ENCODE peak calls at places on chromosomes 4 and X, in four cellular contexts. G is testis, C is suprapubic skin, V is adrenal gland. U is an unnamed sample.

GRCh38 chr4:40908702-40909362 is 159.1 kb downstream of the NSUN7 start:
- DNase-seq in G (peak; percentile 82), C (no peak), V (peak; percentile 66), U (peak; percentile 57)

GRCh38 chrX:23668335-23668734 is 1.0 kb downstream of the PRDX4 start:
- DNase-seq in G (no peak), C (no peak), V (no peak), U (no peak)

GRCh38 chr4:3712112-3712805 is 53.9 kb upstream of the ADRA2C start:
- DNase-seq in G (no peak), C (no peak), V (no peak), U (no peak)

GRCh38 chr4:148946271-148946670 is 504.1 kb upstream of the NR3C2 start:
- DNase-seq in G (no peak), C (no peak), V (no peak), U (no peak)

GRCh38 chr4:120286813-120287212 is 220.2 kb upstream of the MAD2L1 start:
- DNase-seq in G (no peak), C (no peak), V (no peak), U (no peak)

GRCh38 chr4:30904161-30904560 is 184.0 kb downstream of the PCDH7 start:
- DNase-seq in G (no peak), C (no peak), V (no peak), U (no peak)

GRCh38 chr4:114599231-114600065 is 841 bp downstream of the UGT8 start:
- DNase-seq in G (peak; percentile 48), C (no peak), V (no peak), U (no peak)

GRCh38 chrX:93422693-93423092 is 250.7 kb downstream of the NAP1L3 start:
- DNase-seq in G (peak; percentile 19), C (no peak), V (peak; percentile 14), U (no peak)

GRCh38 chrX:13697440-13697839 is 8.5 kb downstream of the RAB9A start:
- DNase-seq in G (no peak), C (no peak), V (no peak), U (no peak)

GRCh38 chrX:19875051-19875432 is 12.4 kb downstream of the SH3KBP1 start:
- DNase-seq in G (no peak), C (no peak), V (no peak), U (no peak)

GRCh38 chr4:133623847-133624246 is 474.8 kb downstream of the PCDH10 start:
- DNase-seq in G (no peak), C (no peak), V (no peak), U (no peak)

GRCh38 chrX:78321809-78322208 is 5.6 kb downstream of the CYSLTR1 start:
- DNase-seq in G (peak; percentile 17), C (no peak), V (peak; percentile 32), U (no peak)

GRCh38 chr4:8653326-8654000 is 60.9 kb downstream of the CPZ start:
- DNase-seq in G (no peak), C (peak; percentile 75), V (no peak), U (no peak)

GRCh38 chr4:158129649-158130048 is 43.2 kb downstream of the GASK1B start:
- DNase-seq in G (no peak), C (no peak), V (no peak), U (no peak)

GRCh38 chr4:78288327-78288726 is 231.2 kb downstream of the FRAS1 start:
- DNase-seq in G (no peak), C (no peak), V (no peak), U (no peak)

GRCh38 chr4:55549888-55550287 is 3.2 kb upstream of the CLOCK start:
- DNase-seq in G (no peak), C (no peak), V (no peak), U (no peak)

GRCh38 chrX:39682778-39683177 is 415.0 kb downstream of the BCOR start:
- DNase-seq in G (no peak), C (no peak), V (no peak), U (no peak)

GRCh38 chrX:53445977-53446376 is 11.8 kb upstream of the HSD17B10 start:
- DNase-seq in G (peak; percentile 37), C (no peak), V (peak; percentile 57), U (no peak)

GRCh38 chrX:50814701-50815476 is 895 bp upstream of the SHROOM4 start:
- DNase-seq in G (peak; percentile 10), C (no peak), V (no peak), U (no peak)

GRCh38 chrX:14899607-14900006 is 26.4 kb downstream of the MOSPD2 start:
- DNase-seq in G (no peak), C (no peak), V (no peak), U (no peak)

GRCh38 chr4:24433515-24434192 is 150.7 kb downstream of the DHX15 start:
- DNase-seq in G (no peak), C (no peak), V (no peak), U (no peak)

GRCh38 chrX:53265771-53266170 is 15.6 kb downstream of the IQSEC2 start:
- DNase-seq in G (no peak), C (no peak), V (no peak), U (no peak)

GRCh38 chr4:64230709-64231310 is 178.4 kb downstream of the TECRL start:
- DNase-seq in G (peak; percentile 15), C (no peak), V (no peak), U (no peak)

GRCh38 chr4:96175871-96176270 is 336.0 kb downstream of the PDHA2 start:
- DNase-seq in G (no peak), C (no peak), V (no peak), U (no peak)

GRCh38 chrX:154738013-154738738 is 12.7 kb downstream of the GAB3 start:
- DNase-seq in G (peak; percentile 44), C (no peak), V (peak; percentile 69), U (peak; percentile 67)

GRCh38 chrX:154732421-154733071 is 18.3 kb downstream of the GAB3 start:
- DNase-seq in G (no peak), C (no peak), V (no peak), U (no peak)

GRCh38 chrX:154734101-154734781 is 16.6 kb downstream of the GAB3 start:
- DNase-seq in G (peak; percentile 70), C (no peak), V (peak; percentile 31), U (peak; percentile 37)

GRCh38 chrX:154733072-154733425 is 17.8 kb downstream of the GAB3 start:
- DNase-seq in G (no peak), C (no peak), V (no peak), U (no peak)

GRCh38 chrX:154735695-154736393 is 15.0 kb downstream of the GAB3 start:
- DNase-seq in G (peak; percentile 71), C (no peak), V (peak; percentile 48), U (peak; percentile 62)
- H3K4me1 ChIP-seq in G (peaks cover 23% of the 10 kb centered on the region), C (peaks cover 26% of the 10 kb centered on the region), V (peaks cover 44% of the 10 kb centered on the region), U (no peaks in the 10 kb centered on the region)

DNA sequence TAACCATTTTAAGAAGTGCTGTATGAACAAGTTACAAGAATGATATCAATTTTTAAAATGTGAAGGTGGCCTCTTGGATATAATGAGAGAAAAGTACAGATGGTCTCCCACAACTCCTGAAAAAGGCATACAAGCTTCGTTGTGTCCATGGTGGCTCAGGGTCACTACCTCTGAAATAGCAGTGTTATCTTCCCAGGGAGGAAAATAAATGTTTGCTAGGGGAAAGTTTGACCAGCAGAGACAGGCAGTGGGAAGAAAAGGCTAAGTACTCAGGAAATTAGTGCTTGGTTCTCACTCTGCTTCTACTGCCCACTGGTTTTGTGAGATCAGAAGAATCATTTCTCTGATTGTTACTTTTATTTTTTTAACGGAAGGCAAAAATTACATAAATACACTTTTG is 39.4 kb downstream of the PPP1R2C start:
- DNase-seq in G (no peak), C (no peak), V (no peak), U (no peak)
- H3K4me3 ChIP-seq in G (no peak overlapping the region), C (no peak overlapping the region), V (no peak overlapping the region), U (no peak overlapping the region)

DNA sequence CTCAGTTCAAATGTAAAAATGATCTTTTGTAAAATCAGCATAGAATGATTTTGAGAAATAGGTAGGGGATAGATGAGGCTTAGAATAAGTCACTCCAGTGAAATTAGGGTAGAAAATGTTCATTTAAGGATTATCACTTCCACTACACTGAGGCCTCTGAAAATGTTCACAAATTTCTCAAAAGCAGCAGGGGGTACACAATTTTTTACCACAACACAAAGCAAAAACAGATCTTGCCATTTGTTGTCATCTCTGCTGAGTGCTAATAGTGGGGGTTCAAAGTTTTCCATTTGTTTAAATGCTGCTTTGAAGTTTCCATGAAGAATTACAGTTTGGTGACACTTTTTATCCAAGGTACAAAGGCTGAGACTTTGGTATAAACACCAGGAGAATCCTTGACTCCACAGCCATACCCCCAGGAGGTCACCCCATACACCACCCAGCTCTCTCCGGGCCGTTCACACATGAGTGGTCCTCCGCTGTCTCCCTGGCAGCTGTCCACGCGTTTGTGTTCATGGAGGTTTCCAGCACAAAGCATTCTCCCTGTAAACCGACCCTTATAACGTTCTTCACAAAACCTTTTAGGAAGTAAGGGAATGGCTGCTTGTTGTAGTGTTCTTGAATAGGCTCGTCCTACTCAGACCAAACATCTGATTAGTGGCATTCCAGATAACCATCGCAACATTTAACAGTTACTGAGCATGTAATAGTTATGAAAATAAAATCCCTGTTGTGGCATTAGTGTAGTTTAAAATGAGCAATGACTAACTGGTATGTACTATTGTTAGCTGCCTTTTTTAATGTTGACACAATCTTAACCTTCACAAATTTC is 71.0 kb downstream of the PRSS12 start:
- DNase-seq in G (no peak), C (no peak), V (no peak), U (no peak)
- TF ChIP-seq POLR2A in G (no peak), C (no peak), V (no peak), U (no peak)

GRCh38 chrX:125622899-125623298 is 303.2 kb downstream of the TEX13C start:
- DNase-seq in G (no peak), C (no peak), V (no peak), U (no peak)

GRCh38 chrX:125628435-125628834 is 308.8 kb downstream of the TEX13C start:
- DNase-seq in G (no peak), C (no peak), V (no peak), U (no peak)

DNA sequence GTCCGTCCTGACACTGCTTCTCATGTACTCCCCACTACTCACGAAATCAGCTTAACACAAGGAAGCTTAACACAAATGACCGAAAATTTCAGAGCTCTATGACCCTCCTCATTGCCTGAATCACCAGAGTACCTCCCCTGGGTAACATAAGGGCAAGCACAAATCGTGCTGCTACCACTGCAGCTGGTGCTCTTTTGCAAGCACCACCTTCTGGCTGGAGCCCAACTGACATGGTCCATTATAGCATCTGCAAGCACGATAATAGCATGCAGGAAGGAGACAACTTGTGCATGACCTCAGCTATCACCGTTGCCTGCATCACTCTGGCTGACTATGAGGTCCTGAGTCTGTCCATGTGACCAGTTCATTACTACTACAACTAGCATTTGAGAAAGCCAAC is 308.0 kb downstream of the TEX13C start:
- DNase-seq in G (no peak), C (no peak), V (no peak), U (no peak)
- H3K4me1 ChIP-seq in G (no peaks in the 10 kb centered on the region), C (no peaks in the 10 kb centered on the region), V (no peaks in the 10 kb centered on the region), U (no peaks in the 10 kb centered on the region)

GRCh38 chr4:7045553-7045952 is 2.4 kb downstream of the TADA2B start:
- DNase-seq in G (no peak), C (no peak), V (no peak), U (no peak)
- H3K4me3 ChIP-seq in G (no peak overlapping the region), C (peak overlapping the region; percentile 91), V (no peak overlapping the region), U (no peak overlapping the region)

DNA sequence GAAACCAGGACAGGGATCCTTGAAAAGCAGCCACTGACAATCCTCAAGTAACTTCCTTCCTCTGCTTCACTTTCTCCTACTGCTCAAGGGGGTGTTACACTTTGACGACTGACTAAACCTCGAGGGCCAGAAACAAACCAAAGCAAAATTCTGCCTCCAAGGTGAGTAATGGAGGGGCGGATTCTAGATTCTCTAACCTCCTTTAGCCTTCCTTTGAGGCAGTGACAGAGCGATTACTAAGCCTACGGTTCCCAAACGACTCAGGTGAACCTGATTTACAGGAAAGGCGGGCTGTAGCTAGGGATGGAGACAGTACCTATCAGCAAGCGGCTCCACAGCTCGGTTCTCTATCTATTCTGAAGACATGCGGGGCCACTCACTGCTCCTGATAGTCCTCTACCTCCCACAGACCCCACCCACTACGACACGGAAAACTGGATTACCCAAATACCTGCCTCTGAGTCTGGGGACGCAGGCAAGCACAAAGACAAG is 487 bp downstream of the TBCK start:
- DNase-seq in G (no peak), C (no peak), V (peak; percentile 24), U (no peak)
- TF ChIP-seq POLR2A in G (no peak), C (no peak), V (no peak), U (no peak)

U was measured in uterus.